ENCODE peak calls at places on chromosomes 13 and 19, in five cellular contexts. S is mesenteric fat pad, J is psoas muscle, P is kidney tubule cell, F is NCI-H345. O is an unnamed sample.

GRCh38 chr19:38233740-38234251 is 9.8 kb upstream of the DPF1 start:
- DNase-seq in S (no peak), J (peak), P (peak), F (peak), O (no peak)

GRCh38 chr19:23917856-23918255 is 3.2 kb downstream of the ZNF726 start:
- DNase-seq in S (no peak), J (no peak), P (peak), F (no peak), O (no peak)

GRCh38 chr13:113123226-113124150 is 889 bp downstream of the F10 start:
- DNase-seq in S (peak), J (no peak), P (no peak), F (no peak), O (no peak)

GRCh38 chr19:49857834-49858590 is 7.1 kb downstream of the PTOV1 start:
- DNase-seq in S (no peak), J (peak), P (no peak), F (no peak), O (no peak)

GRCh38 chr19:19900124-19900523 is 622 bp upstream of the ZNF93 start:
- DNase-seq in S (no peak), J (no peak), P (peak), F (no peak), O (no peak)

GRCh38 chr13:52195052-52195837 is 35.8 kb upstream of the NEK3 start:
- DNase-seq in S (peak), J (peak), P (peak), F (peak), O (peak)

GRCh38 chr13:78323848-78324247 is 279.5 kb downstream of the POU4F1 start:
- DNase-seq in S (no peak), J (no peak), P (peak), F (no peak), O (no peak)

GRCh38 chr19:49638360-49638759 is 1.6 kb downstream of the RRAS start:
- DNase-seq in S (no peak), J (no peak), P (no peak), F (no peak), O (no peak)

GRCh38 chr19:16457195-16457953 is 14.4 kb downstream of the EPS15L1 start:
- DNase-seq in S (no peak), J (peak), P (peak), F (no peak), O (no peak)

GRCh38 chr13:97945792-97946419 is 7.6 kb upstream of the IPO5 start:
- DNase-seq in S (no peak), J (no peak), P (peak), F (no peak), O (no peak)